ENCODE peak calls at places on chromosomes 5 and 9, in nine cellular contexts. One of them, this sample, is unnamed.
A peak's percentile ranks its signal among the peaks of the same experiment; 100 is the strongest.

GRCh38 chr5:113053614-113054013 is 77.0 kb downstream of the DCP2 start:
- DNase-seq in activated naive CD4-positive, alpha-beta T cell treated with anti-CD3 and anti-CD28 coated beads for 36 hours: no peak
- DNase-seq in astrocyte: peak; percentile 63
- DNase-seq in NCI-H1092: no peak
- DNase-seq in stimulated activated CD4-positive, alpha-beta T cell treated with anti-CD3 and anti-CD28 coated beads, Interleukin-1b, Interleukin-23, amount 100 ng/mL, for 4 hours: no peak
- DNase-seq in M059J: peak; percentile 44
- DNase-seq in MM.1S: no peak
- DNase-seq in stimulated activated naive CD4-positive, alpha-beta T cell: no peak
- DNase-seq in CD4-positive, alpha-beta T cell: no peak
- DNase-seq in this sample: no peak

GRCh38 chr5:4584982-4585381 is 555.1 kb upstream of the ADAMTS16 start:
- DNase-seq in activated naive CD4-positive, alpha-beta T cell treated with anti-CD3 and anti-CD28 coated beads for 36 hours: no peak
- DNase-seq in astrocyte: peak; percentile 96
- DNase-seq in NCI-H1092: no peak
- DNase-seq in stimulated activated CD4-positive, alpha-beta T cell treated with anti-CD3 and anti-CD28 coated beads, Interleukin-1b, Interleukin-23, amount 100 ng/mL, for 4 hours: no peak
- DNase-seq in M059J: peak; percentile 94
- DNase-seq in MM.1S: no peak
- DNase-seq in stimulated activated naive CD4-positive, alpha-beta T cell: no peak
- DNase-seq in CD4-positive, alpha-beta T cell: no peak
- DNase-seq in this sample: no peak

GRCh38 chr9:72633966-72634365 is 112.6 kb downstream of the TMC1 start:
- DNase-seq in activated naive CD4-positive, alpha-beta T cell treated with anti-CD3 and anti-CD28 coated beads for 36 hours: peak; percentile 9
- DNase-seq in astrocyte: peak; percentile 75
- DNase-seq in NCI-H1092: no peak
- DNase-seq in stimulated activated CD4-positive, alpha-beta T cell treated with anti-CD3 and anti-CD28 coated beads, Interleukin-1b, Interleukin-23, amount 100 ng/mL, for 4 hours: no peak
- DNase-seq in M059J: peak; percentile 32
- DNase-seq in MM.1S: no peak
- DNase-seq in stimulated activated naive CD4-positive, alpha-beta T cell: no peak
- DNase-seq in CD4-positive, alpha-beta T cell: no peak
- DNase-seq in this sample: no peak

GRCh38 chr5:51391175-51391574 is 7.9 kb downstream of the ISL1 start:
- DNase-seq in activated naive CD4-positive, alpha-beta T cell treated with anti-CD3 and anti-CD28 coated beads for 36 hours: no peak
- DNase-seq in astrocyte: no peak
- DNase-seq in NCI-H1092: no peak
- DNase-seq in stimulated activated CD4-positive, alpha-beta T cell treated with anti-CD3 and anti-CD28 coated beads, Interleukin-1b, Interleukin-23, amount 100 ng/mL, for 4 hours: no peak
- DNase-seq in M059J: no peak
- DNase-seq in MM.1S: no peak
- DNase-seq in stimulated activated naive CD4-positive, alpha-beta T cell: no peak
- DNase-seq in CD4-positive, alpha-beta T cell: no peak
- DNase-seq in this sample: no peak

GRCh38 chr9:88544245-88544644 is 9.3 kb downstream of the NXNL2 start:
- DNase-seq in activated naive CD4-positive, alpha-beta T cell treated with anti-CD3 and anti-CD28 coated beads for 36 hours: no peak
- DNase-seq in astrocyte: no peak
- DNase-seq in NCI-H1092: no peak
- DNase-seq in stimulated activated CD4-positive, alpha-beta T cell treated with anti-CD3 and anti-CD28 coated beads, Interleukin-1b, Interleukin-23, amount 100 ng/mL, for 4 hours: no peak
- DNase-seq in M059J: no peak
- DNase-seq in MM.1S: no peak
- DNase-seq in stimulated activated naive CD4-positive, alpha-beta T cell: no peak
- DNase-seq in CD4-positive, alpha-beta T cell: no peak
- DNase-seq in this sample: no peak

GRCh38 chr5:128271859-128272446 is 188.4 kb downstream of the SLC12A2 start:
- DNase-seq in activated naive CD4-positive, alpha-beta T cell treated with anti-CD3 and anti-CD28 coated beads for 36 hours: no peak
- DNase-seq in astrocyte: peak; percentile 76
- DNase-seq in NCI-H1092: no peak
- DNase-seq in stimulated activated CD4-positive, alpha-beta T cell treated with anti-CD3 and anti-CD28 coated beads, Interleukin-1b, Interleukin-23, amount 100 ng/mL, for 4 hours: no peak
- DNase-seq in M059J: peak; percentile 78
- DNase-seq in MM.1S: no peak
- DNase-seq in stimulated activated naive CD4-positive, alpha-beta T cell: no peak
- DNase-seq in CD4-positive, alpha-beta T cell: no peak
- DNase-seq in this sample: no peak

GRCh38 chr9:109934499-109935214 is 154.7 kb downstream of the PALM2AKAP2 start:
- DNase-seq in activated naive CD4-positive, alpha-beta T cell treated with anti-CD3 and anti-CD28 coated beads for 36 hours: peak; percentile 64
- DNase-seq in astrocyte: peak; percentile 86
- DNase-seq in NCI-H1092: no peak
- DNase-seq in stimulated activated CD4-positive, alpha-beta T cell treated with anti-CD3 and anti-CD28 coated beads, Interleukin-1b, Interleukin-23, amount 100 ng/mL, for 4 hours: no peak
- DNase-seq in M059J: peak; percentile 65
- DNase-seq in MM.1S: no peak
- DNase-seq in stimulated activated naive CD4-positive, alpha-beta T cell: no peak
- DNase-seq in CD4-positive, alpha-beta T cell: no peak
- DNase-seq in this sample: no peak

GRCh38 chr5:101047181-101047580 is 144.1 kb upstream of the ST8SIA4 start:
- DNase-seq in activated naive CD4-positive, alpha-beta T cell treated with anti-CD3 and anti-CD28 coated beads for 36 hours: peak; percentile 5
- DNase-seq in astrocyte: no peak
- DNase-seq in NCI-H1092: no peak
- DNase-seq in stimulated activated CD4-positive, alpha-beta T cell treated with anti-CD3 and anti-CD28 coated beads, Interleukin-1b, Interleukin-23, amount 100 ng/mL, for 4 hours: no peak
- DNase-seq in M059J: no peak
- DNase-seq in MM.1S: peak; percentile 32
- DNase-seq in stimulated activated naive CD4-positive, alpha-beta T cell: no peak
- DNase-seq in CD4-positive, alpha-beta T cell: no peak
- DNase-seq in this sample: no peak

GRCh38 chr5:123454236-123454911 is 31.2 kb upstream of the CEP120 start:
- DNase-seq in activated naive CD4-positive, alpha-beta T cell treated with anti-CD3 and anti-CD28 coated beads for 36 hours: no peak
- DNase-seq in astrocyte: no peak
- DNase-seq in NCI-H1092: no peak
- DNase-seq in stimulated activated CD4-positive, alpha-beta T cell treated with anti-CD3 and anti-CD28 coated beads, Interleukin-1b, Interleukin-23, amount 100 ng/mL, for 4 hours: no peak
- DNase-seq in M059J: no peak
- DNase-seq in MM.1S: no peak
- DNase-seq in stimulated activated naive CD4-positive, alpha-beta T cell: no peak
- DNase-seq in CD4-positive, alpha-beta T cell: no peak
- DNase-seq in this sample: no peak

GRCh38 chr5:137894586-137894985 is 5.3 kb downstream of the PKD2L2 start:
- DNase-seq in activated naive CD4-positive, alpha-beta T cell treated with anti-CD3 and anti-CD28 coated beads for 36 hours: no peak
- DNase-seq in astrocyte: no peak
- DNase-seq in NCI-H1092: no peak
- DNase-seq in stimulated activated CD4-positive, alpha-beta T cell treated with anti-CD3 and anti-CD28 coated beads, Interleukin-1b, Interleukin-23, amount 100 ng/mL, for 4 hours: no peak
- DNase-seq in M059J: no peak
- DNase-seq in MM.1S: no peak
- DNase-seq in stimulated activated naive CD4-positive, alpha-beta T cell: no peak
- DNase-seq in CD4-positive, alpha-beta T cell: no peak
- DNase-seq in this sample: no peak

GRCh38 chr5:133779828-133780475 is 167.6 kb upstream of the FSTL4 start:
- DNase-seq in activated naive CD4-positive, alpha-beta T cell treated with anti-CD3 and anti-CD28 coated beads for 36 hours: no peak
- DNase-seq in astrocyte: no peak
- DNase-seq in NCI-H1092: no peak
- DNase-seq in stimulated activated CD4-positive, alpha-beta T cell treated with anti-CD3 and anti-CD28 coated beads, Interleukin-1b, Interleukin-23, amount 100 ng/mL, for 4 hours: no peak
- DNase-seq in M059J: no peak
- DNase-seq in MM.1S: no peak
- DNase-seq in stimulated activated naive CD4-positive, alpha-beta T cell: no peak
- DNase-seq in CD4-positive, alpha-beta T cell: no peak
- DNase-seq in this sample: no peak

GRCh38 chr9:72362118-72362531 is 2.9 kb downstream of the ZFAND5 start:
- DNase-seq in activated naive CD4-positive, alpha-beta T cell treated with anti-CD3 and anti-CD28 coated beads for 36 hours: no peak
- DNase-seq in astrocyte: no peak
- DNase-seq in NCI-H1092: no peak
- DNase-seq in stimulated activated CD4-positive, alpha-beta T cell treated with anti-CD3 and anti-CD28 coated beads, Interleukin-1b, Interleukin-23, amount 100 ng/mL, for 4 hours: no peak
- DNase-seq in M059J: peak; percentile 46
- DNase-seq in MM.1S: no peak
- DNase-seq in stimulated activated naive CD4-positive, alpha-beta T cell: no peak
- DNase-seq in CD4-positive, alpha-beta T cell: no peak
- DNase-seq in this sample: no peak

GRCh38 chr5:89315194-89315593 is 432.2 kb upstream of the MEF2C start:
- DNase-seq in activated naive CD4-positive, alpha-beta T cell treated with anti-CD3 and anti-CD28 coated beads for 36 hours: no peak
- DNase-seq in astrocyte: peak; percentile 92
- DNase-seq in NCI-H1092: peak; percentile 44
- DNase-seq in stimulated activated CD4-positive, alpha-beta T cell treated with anti-CD3 and anti-CD28 coated beads, Interleukin-1b, Interleukin-23, amount 100 ng/mL, for 4 hours: no peak
- DNase-seq in M059J: peak; percentile 16
- DNase-seq in MM.1S: no peak
- DNase-seq in stimulated activated naive CD4-positive, alpha-beta T cell: no peak
- DNase-seq in CD4-positive, alpha-beta T cell: no peak
- DNase-seq in this sample: no peak

GRCh38 chr5:1874820-1875219 is 7.9 kb downstream of the IRX4 start:
- DNase-seq in activated naive CD4-positive, alpha-beta T cell treated with anti-CD3 and anti-CD28 coated beads for 36 hours: no peak
- DNase-seq in astrocyte: no peak
- DNase-seq in NCI-H1092: peak; percentile 52
- DNase-seq in stimulated activated CD4-positive, alpha-beta T cell treated with anti-CD3 and anti-CD28 coated beads, Interleukin-1b, Interleukin-23, amount 100 ng/mL, for 4 hours: no peak
- DNase-seq in M059J: peak; percentile 8
- DNase-seq in MM.1S: no peak
- DNase-seq in stimulated activated naive CD4-positive, alpha-beta T cell: no peak
- DNase-seq in CD4-positive, alpha-beta T cell: no peak
- DNase-seq in this sample: no peak

GRCh38 chr9:4375424-4376195 is 75.7 kb upstream of the GLIS3 start:
- DNase-seq in activated naive CD4-positive, alpha-beta T cell treated with anti-CD3 and anti-CD28 coated beads for 36 hours: no peak
- DNase-seq in astrocyte: peak; percentile 62
- DNase-seq in NCI-H1092: peak; percentile 6
- DNase-seq in stimulated activated CD4-positive, alpha-beta T cell treated with anti-CD3 and anti-CD28 coated beads, Interleukin-1b, Interleukin-23, amount 100 ng/mL, for 4 hours: no peak
- DNase-seq in M059J: peak; percentile 65
- DNase-seq in MM.1S: peak; percentile 25
- DNase-seq in stimulated activated naive CD4-positive, alpha-beta T cell: no peak
- DNase-seq in CD4-positive, alpha-beta T cell: no peak
- DNase-seq in this sample: no peak

GRCh38 chr5:102625446-102625845 is 126.6 kb upstream of the SLCO6A1 start:
- DNase-seq in activated naive CD4-positive, alpha-beta T cell treated with anti-CD3 and anti-CD28 coated beads for 36 hours: no peak
- DNase-seq in astrocyte: no peak
- DNase-seq in NCI-H1092: no peak
- DNase-seq in stimulated activated CD4-positive, alpha-beta T cell treated with anti-CD3 and anti-CD28 coated beads, Interleukin-1b, Interleukin-23, amount 100 ng/mL, for 4 hours: no peak
- DNase-seq in M059J: no peak
- DNase-seq in MM.1S: no peak
- DNase-seq in stimulated activated naive CD4-positive, alpha-beta T cell: no peak
- DNase-seq in CD4-positive, alpha-beta T cell: no peak
- DNase-seq in this sample: no peak

GRCh38 chr5:61334224-61335196 is 2.5 kb downstream of the ZSWIM6 start:
- DNase-seq in activated naive CD4-positive, alpha-beta T cell treated with anti-CD3 and anti-CD28 coated beads for 36 hours: no peak
- DNase-seq in astrocyte: peak; percentile 86
- DNase-seq in NCI-H1092: peak; percentile 1
- DNase-seq in stimulated activated CD4-positive, alpha-beta T cell treated with anti-CD3 and anti-CD28 coated beads, Interleukin-1b, Interleukin-23, amount 100 ng/mL, for 4 hours: no peak
- DNase-seq in M059J: peak; percentile 53
- DNase-seq in MM.1S: no peak
- DNase-seq in stimulated activated naive CD4-positive, alpha-beta T cell: no peak
- DNase-seq in CD4-positive, alpha-beta T cell: no peak
- DNase-seq in this sample: no peak

GRCh38 chr9:136311433-136312375 is 7.8 kb upstream of the CCDC187 start:
- DNase-seq in activated naive CD4-positive, alpha-beta T cell treated with anti-CD3 and anti-CD28 coated beads for 36 hours: peak; percentile 19
- DNase-seq in astrocyte: no peak
- DNase-seq in NCI-H1092: no peak
- DNase-seq in stimulated activated CD4-positive, alpha-beta T cell treated with anti-CD3 and anti-CD28 coated beads, Interleukin-1b, Interleukin-23, amount 100 ng/mL, for 4 hours: no peak
- DNase-seq in M059J: peak; percentile 51
- DNase-seq in MM.1S: peak; percentile 19
- DNase-seq in stimulated activated naive CD4-positive, alpha-beta T cell: no peak
- DNase-seq in CD4-positive, alpha-beta T cell: no peak
- DNase-seq in this sample: no peak

GRCh38 chr5:113487411-113487778 is 858 bp downstream of the MCC start:
- DNase-seq in activated naive CD4-positive, alpha-beta T cell treated with anti-CD3 and anti-CD28 coated beads for 36 hours: no peak
- DNase-seq in astrocyte: peak; percentile 6
- DNase-seq in NCI-H1092: no peak
- DNase-seq in stimulated activated CD4-positive, alpha-beta T cell treated with anti-CD3 and anti-CD28 coated beads, Interleukin-1b, Interleukin-23, amount 100 ng/mL, for 4 hours: no peak
- DNase-seq in M059J: peak; percentile 13
- DNase-seq in MM.1S: no peak
- DNase-seq in stimulated activated naive CD4-positive, alpha-beta T cell: no peak
- DNase-seq in CD4-positive, alpha-beta T cell: no peak
- DNase-seq in this sample: no peak

GRCh38 chr5:68534131-68534940 is 318.8 kb downstream of the PIK3R1 start:
- DNase-seq in activated naive CD4-positive, alpha-beta T cell treated with anti-CD3 and anti-CD28 coated beads for 36 hours: no peak
- DNase-seq in astrocyte: peak; percentile 52
- DNase-seq in NCI-H1092: peak; percentile 85
- DNase-seq in stimulated activated CD4-positive, alpha-beta T cell treated with anti-CD3 and anti-CD28 coated beads, Interleukin-1b, Interleukin-23, amount 100 ng/mL, for 4 hours: no peak
- DNase-seq in M059J: peak; percentile 78
- DNase-seq in MM.1S: no peak
- DNase-seq in stimulated activated naive CD4-positive, alpha-beta T cell: no peak
- DNase-seq in CD4-positive, alpha-beta T cell: no peak
- DNase-seq in this sample: no peak

GRCh38 chr9:35688558-35689350 is 971 bp downstream of the TPM2 start:
- DNase-seq in activated naive CD4-positive, alpha-beta T cell treated with anti-CD3 and anti-CD28 coated beads for 36 hours: peak; percentile 18
- DNase-seq in astrocyte: peak; percentile 81
- DNase-seq in NCI-H1092: no peak
- DNase-seq in stimulated activated CD4-positive, alpha-beta T cell treated with anti-CD3 and anti-CD28 coated beads, Interleukin-1b, Interleukin-23, amount 100 ng/mL, for 4 hours: no peak
- DNase-seq in M059J: peak; percentile 98
- DNase-seq in MM.1S: no peak
- DNase-seq in stimulated activated naive CD4-positive, alpha-beta T cell: no peak
- DNase-seq in CD4-positive, alpha-beta T cell: no peak
- DNase-seq in this sample: no peak

GRCh38 chr5:36950586-36951457 is 74.3 kb downstream of the NIPBL start:
- DNase-seq in activated naive CD4-positive, alpha-beta T cell treated with anti-CD3 and anti-CD28 coated beads for 36 hours: no peak
- DNase-seq in astrocyte: peak; percentile 81
- DNase-seq in NCI-H1092: no peak
- DNase-seq in stimulated activated CD4-positive, alpha-beta T cell treated with anti-CD3 and anti-CD28 coated beads, Interleukin-1b, Interleukin-23, amount 100 ng/mL, for 4 hours: no peak
- DNase-seq in M059J: peak; percentile 84
- DNase-seq in MM.1S: no peak
- DNase-seq in stimulated activated naive CD4-positive, alpha-beta T cell: no peak
- DNase-seq in CD4-positive, alpha-beta T cell: no peak
- DNase-seq in this sample: no peak

GRCh38 chr5:76401801-76402250 is 1.3 kb upstream of the IQGAP2 start:
- DNase-seq in activated naive CD4-positive, alpha-beta T cell treated with anti-CD3 and anti-CD28 coated beads for 36 hours: peak; percentile 40
- DNase-seq in astrocyte: no peak
- DNase-seq in NCI-H1092: no peak
- DNase-seq in stimulated activated CD4-positive, alpha-beta T cell treated with anti-CD3 and anti-CD28 coated beads, Interleukin-1b, Interleukin-23, amount 100 ng/mL, for 4 hours: peak; percentile 26
- DNase-seq in M059J: no peak
- DNase-seq in MM.1S: peak; percentile 93
- DNase-seq in stimulated activated naive CD4-positive, alpha-beta T cell: no peak
- DNase-seq in CD4-positive, alpha-beta T cell: no peak
- DNase-seq in this sample: no peak

GRCh38 chr5:156391139-156391538 is 64.2 kb downstream of the SGCD start:
- DNase-seq in activated naive CD4-positive, alpha-beta T cell treated with anti-CD3 and anti-CD28 coated beads for 36 hours: no peak
- DNase-seq in astrocyte: peak; percentile 83
- DNase-seq in NCI-H1092: no peak
- DNase-seq in stimulated activated CD4-positive, alpha-beta T cell treated with anti-CD3 and anti-CD28 coated beads, Interleukin-1b, Interleukin-23, amount 100 ng/mL, for 4 hours: no peak
- DNase-seq in M059J: no peak
- DNase-seq in MM.1S: no peak
- DNase-seq in stimulated activated naive CD4-positive, alpha-beta T cell: no peak
- DNase-seq in CD4-positive, alpha-beta T cell: no peak
- DNase-seq in this sample: no peak

GRCh38 chr5:149938272-149938671 is 6.3 kb downstream of the PDE6A start:
- DNase-seq in activated naive CD4-positive, alpha-beta T cell treated with anti-CD3 and anti-CD28 coated beads for 36 hours: no peak
- DNase-seq in astrocyte: peak; percentile 68
- DNase-seq in NCI-H1092: no peak
- DNase-seq in stimulated activated CD4-positive, alpha-beta T cell treated with anti-CD3 and anti-CD28 coated beads, Interleukin-1b, Interleukin-23, amount 100 ng/mL, for 4 hours: no peak
- DNase-seq in M059J: peak; percentile 98
- DNase-seq in MM.1S: no peak
- DNase-seq in stimulated activated naive CD4-positive, alpha-beta T cell: no peak
- DNase-seq in CD4-positive, alpha-beta T cell: no peak
- DNase-seq in this sample: no peak

GRCh38 chr5:17436766-17437221 is 61.2 kb upstream of the TAF11L2 start:
- DNase-seq in activated naive CD4-positive, alpha-beta T cell treated with anti-CD3 and anti-CD28 coated beads for 36 hours: no peak
- DNase-seq in astrocyte: no peak
- DNase-seq in NCI-H1092: no peak
- DNase-seq in stimulated activated CD4-positive, alpha-beta T cell treated with anti-CD3 and anti-CD28 coated beads, Interleukin-1b, Interleukin-23, amount 100 ng/mL, for 4 hours: no peak
- DNase-seq in M059J: peak; percentile 79
- DNase-seq in MM.1S: peak; percentile 31
- DNase-seq in stimulated activated naive CD4-positive, alpha-beta T cell: no peak
- DNase-seq in CD4-positive, alpha-beta T cell: no peak
- DNase-seq in this sample: no peak

GRCh38 chr9:130036099-130036498 is 6.9 kb downstream of the FNBP1 start:
- DNase-seq in activated naive CD4-positive, alpha-beta T cell treated with anti-CD3 and anti-CD28 coated beads for 36 hours: no peak
- DNase-seq in astrocyte: peak; percentile 60
- DNase-seq in NCI-H1092: no peak
- DNase-seq in stimulated activated CD4-positive, alpha-beta T cell treated with anti-CD3 and anti-CD28 coated beads, Interleukin-1b, Interleukin-23, amount 100 ng/mL, for 4 hours: no peak
- DNase-seq in M059J: peak; percentile 30
- DNase-seq in MM.1S: no peak
- DNase-seq in stimulated activated naive CD4-positive, alpha-beta T cell: no peak
- DNase-seq in CD4-positive, alpha-beta T cell: no peak
- DNase-seq in this sample: no peak

GRCh38 chr9:128099932-128100491 is 27.5 kb downstream of the PTGES2 start:
- DNase-seq in activated naive CD4-positive, alpha-beta T cell treated with anti-CD3 and anti-CD28 coated beads for 36 hours: no peak
- DNase-seq in astrocyte: no peak
- DNase-seq in NCI-H1092: no peak
- DNase-seq in stimulated activated CD4-positive, alpha-beta T cell treated with anti-CD3 and anti-CD28 coated beads, Interleukin-1b, Interleukin-23, amount 100 ng/mL, for 4 hours: no peak
- DNase-seq in M059J: no peak
- DNase-seq in MM.1S: no peak
- DNase-seq in stimulated activated naive CD4-positive, alpha-beta T cell: no peak
- DNase-seq in CD4-positive, alpha-beta T cell: no peak
- DNase-seq in this sample: no peak

GRCh38 chr9:131635912-131636311 is 90.6 kb downstream of the PRRT1B start:
- DNase-seq in activated naive CD4-positive, alpha-beta T cell treated with anti-CD3 and anti-CD28 coated beads for 36 hours: no peak
- DNase-seq in astrocyte: no peak
- DNase-seq in NCI-H1092: no peak
- DNase-seq in stimulated activated CD4-positive, alpha-beta T cell treated with anti-CD3 and anti-CD28 coated beads, Interleukin-1b, Interleukin-23, amount 100 ng/mL, for 4 hours: no peak
- DNase-seq in M059J: no peak
- DNase-seq in MM.1S: no peak
- DNase-seq in stimulated activated naive CD4-positive, alpha-beta T cell: no peak
- DNase-seq in CD4-positive, alpha-beta T cell: no peak
- DNase-seq in this sample: no peak

GRCh38 chr5:91361055-91361701 is 21.9 kb downstream of the ARRDC3 start:
- DNase-seq in activated naive CD4-positive, alpha-beta T cell treated with anti-CD3 and anti-CD28 coated beads for 36 hours: no peak
- DNase-seq in astrocyte: peak; percentile 63
- DNase-seq in NCI-H1092: no peak
- DNase-seq in stimulated activated CD4-positive, alpha-beta T cell treated with anti-CD3 and anti-CD28 coated beads, Interleukin-1b, Interleukin-23, amount 100 ng/mL, for 4 hours: no peak
- DNase-seq in M059J: peak; percentile 70
- DNase-seq in MM.1S: peak; percentile 90
- DNase-seq in stimulated activated naive CD4-positive, alpha-beta T cell: no peak
- DNase-seq in CD4-positive, alpha-beta T cell: no peak
- DNase-seq in this sample: no peak

GRCh38 chr9:127519301-127520166 is 68.2 kb downstream of the LRSAM1 start:
- DNase-seq in activated naive CD4-positive, alpha-beta T cell treated with anti-CD3 and anti-CD28 coated beads for 36 hours: peak; percentile 68
- DNase-seq in astrocyte: peak; percentile 98
- DNase-seq in NCI-H1092: no peak
- DNase-seq in stimulated activated CD4-positive, alpha-beta T cell treated with anti-CD3 and anti-CD28 coated beads, Interleukin-1b, Interleukin-23, amount 100 ng/mL, for 4 hours: no peak
- DNase-seq in M059J: peak; percentile 100
- DNase-seq in MM.1S: no peak
- DNase-seq in stimulated activated naive CD4-positive, alpha-beta T cell: no peak
- DNase-seq in CD4-positive, alpha-beta T cell: no peak
- DNase-seq in this sample: peak; percentile 16

This sample was measured in stimulated activated CD8-positive, alpha-beta memory T cell treated with anti-CD3 and anti-CD28 coated beads, Interleukin-12 subunit alpha, Interleukin-12 subunit beta, amount 100 ng/mL, for 4 hours.